ENCODE peak calls at places on chromosomes 1 and 21, in five cellular contexts. W, A, R, S and T are unnamed samples.

GRCh38 chr1:224524679-224525078 is 90.1 kb upstream of the WDR26 start:
- DNase-seq in A (no peak), W (no peak), S (no peak), R (no peak), T (peak)

GRCh38 chr1:1069711-1070676 is 4.1 kb downstream of the RNF223 start:
- DNase-seq in S (peak), A (no peak), R (no peak), W (no peak), T (no peak)

GRCh38 chr1:202068596-202068995 is 54.1 kb upstream of the GPR37L1 start:
- DNase-seq in S (no peak), R (no peak), A (no peak), W (no peak), T (no peak)

GRCh38 chr1:39488801-39489566 is 2.5 kb upstream of the BMP8A start:
- DNase-seq in W (no peak), A (no peak), R (no peak), S (no peak), T (no peak)

GRCh38 chr1:152458384-152459185 is 44.5 kb upstream of the CRNN start:
- DNase-seq in W (peak), S (no peak), A (peak), R (peak), T (peak)

GRCh38 chr21:15706686-15707085 is 23.1 kb upstream of the USP25 start:
- DNase-seq in R (no peak), S (no peak), W (no peak), A (peak), T (peak)

GRCh38 chr1:145892486-145893087 is 6.9 kb upstream of the ANKRD35 start:
- DNase-seq in W (no peak), R (no peak), S (no peak), A (peak), T (peak)

GRCh38 chr1:25889470-25889869 is 14.0 kb upstream of the PAQR7 start:
- DNase-seq in W (no peak), S (peak), R (no peak), A (no peak), T (peak)

GRCh38 chr1:94332952-94333351 is 85.2 kb upstream of the ABCD3 start:
- DNase-seq in A (no peak), W (no peak), R (no peak), S (no peak), T (peak)

GRCh38 chr1:198776602-198777029 is 137.8 kb downstream of the PTPRC start:
- DNase-seq in A (no peak), R (no peak), W (peak), S (no peak), T (peak)

GRCh38 chr1:38131024-38131585 is 84.5 kb upstream of the POU3F1 start:
- DNase-seq in W (no peak), R (no peak), A (no peak), S (no peak), T (peak)

GRCh38 chr1:6969106-6969505 is 183.9 kb downstream of the CAMTA1 start:
- DNase-seq in A (no peak), W (no peak), S (no peak), R (no peak), T (peak)

GRCh38 chr21:42164064-42164789 is 54.7 kb upstream of the ABCG1 start:
- DNase-seq in W (peak), A (peak), S (peak), R (peak), T (no peak)

GRCh38 chr1:182707116-182707515 is 22.7 kb upstream of the RGS8 start:
- DNase-seq in S (no peak), A (peak), R (no peak), W (peak), T (no peak)

GRCh38 chr1:32651461-32652073 is 559 bp downstream of the RBBP4 start:
- DNase-seq in W (no peak), A (no peak), S (no peak), R (no peak), T (no peak)

GRCh38 chr1:172533511-172534116 is 664 bp downstream of the SUCO start:
- DNase-seq in S (peak), A (peak), R (peak), W (no peak), T (peak)

GRCh38 chr1:108610073-108610472 is 50.2 kb downstream of the EEIG2 start:
- DNase-seq in R (no peak), A (no peak), W (no peak), S (no peak), T (no peak)

GRCh38 chr1:47992720-47993119 is 4.5 kb downstream of the TRABD2B start:
- DNase-seq in W (peak), R (no peak), S (no peak), A (no peak), T (peak)

GRCh38 chr1:198158766-198159589 is 2.2 kb downstream of the NEK7 start:
- DNase-seq in W (peak), A (peak), R (peak), S (peak), T (peak)

GRCh38 chr1:33972676-33973395 is 109.0 kb downstream of the HMGB4 start:
- DNase-seq in S (no peak), A (no peak), W (peak), R (no peak), T (peak)

GRCh38 chr1:27133990-27134389 is 20.9 kb downstream of the SLC9A1 start:
- DNase-seq in S (no peak), R (no peak), W (no peak), A (no peak), T (no peak)

GRCh38 chr1:29824478-29825273 is 588.4 kb downstream of the PTPRU start:
- DNase-seq in R (no peak), S (no peak), A (peak), W (no peak), T (no peak)

GRCh38 chr1:173669491-173669941 is at the start of gene ANKRD45:
- DNase-seq in R (peak), W (peak), S (peak), A (no peak), T (peak)

GRCh38 chr21:45405271-45405818 is 380 bp downstream of the COL18A1 start:
- DNase-seq in A (no peak), R (peak), W (peak), S (peak), T (peak)

GRCh38 chr21:45766055-45766454 is 122.5 kb downstream of the PCBP3 start:
- DNase-seq in W (no peak), A (no peak), R (no peak), S (no peak), T (no peak)

GRCh38 chr1:201019321-201019977 is 4.1 kb downstream of the KIF21B start:
- DNase-seq in S (peak), A (peak), W (peak), R (no peak), T (peak)

GRCh38 chr1:240909701-240910457 is 297.9 kb upstream of the GREM2 start:
- DNase-seq in S (no peak), A (no peak), W (no peak), R (no peak), T (no peak)

GRCh38 chr1:84352298-84353106 is 45.8 kb upstream of the DNASE2B start:
- DNase-seq in S (no peak), R (no peak), W (no peak), A (no peak), T (peak)

DNA sequence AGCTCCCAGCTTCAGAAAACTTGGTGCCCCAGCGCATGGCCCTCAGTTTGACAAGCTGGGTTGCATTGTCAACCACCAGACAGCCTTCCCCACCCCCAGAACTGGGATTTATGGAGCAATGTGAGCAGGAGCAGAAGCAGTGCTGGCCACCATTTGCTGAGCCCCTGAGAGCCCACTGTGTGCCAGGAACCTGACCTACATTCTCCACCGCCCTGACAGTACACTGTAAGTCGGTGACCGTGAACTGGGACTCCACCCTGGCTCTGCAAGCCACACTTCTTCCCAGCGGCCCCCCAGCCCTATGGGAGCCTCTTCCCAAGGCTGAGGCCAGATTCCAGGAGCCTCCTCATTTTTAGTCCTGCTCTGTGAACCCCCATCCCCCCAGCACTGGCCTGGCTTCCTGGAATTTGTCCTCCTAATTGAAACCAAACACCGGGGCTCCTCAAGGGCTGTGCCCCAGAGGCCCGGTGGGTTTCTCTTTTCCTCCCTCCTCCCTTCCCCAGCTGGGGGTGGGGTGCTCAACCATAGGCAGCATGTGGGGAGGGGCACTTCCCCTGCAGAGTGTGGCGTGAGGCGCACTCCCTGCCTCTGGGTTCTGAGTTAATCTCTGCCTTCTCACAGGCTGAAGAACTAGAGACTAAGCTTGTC is 67.7 kb upstream of the ACOT11 start:
- DNase-seq in W (no peak), S (no peak), A (no peak), R (no peak), T (no peak)
- H3K4me3 ChIP-seq in W (no peak), S (no peak), A (no peak), R (no peak), T (no peak)

GRCh38 chr1:164774413-164774812 is 215.4 kb downstream of the PBX1 start:
- DNase-seq in A (no peak), W (no peak), R (no peak), S (no peak), T (peak)
- TF ChIP-seq CTCF in A (no peak), W (no peak), R (no peak), S (no peak), T (peak)

GRCh38 chr1:91768120-91768519 is 117.8 kb downstream of the TGFBR3 start:
- DNase-seq in W (no peak), A (no peak), R (no peak), S (no peak), T (no peak)

GRCh38 chr1:91771717-91772116 is 114.2 kb downstream of the TGFBR3 start:
- DNase-seq in W (no peak), R (no peak), S (no peak), A (no peak), T (no peak)

GRCh38 chr1:91768786-91769697 is 116.9 kb downstream of the TGFBR3 start:
- DNase-seq in W (no peak), S (no peak), A (no peak), R (no peak), T (peak)

GRCh38 chr1:91769698-91770232 is 116.2 kb downstream of the TGFBR3 start:
- DNase-seq in R (no peak), W (no peak), S (no peak), A (no peak), T (no peak)

GRCh38 chr1:91770675-91771074 is 115.3 kb downstream of the TGFBR3 start:
- DNase-seq in W (no peak), A (no peak), R (no peak), S (no peak), T (no peak)
- H3K4me3 ChIP-seq in W (no peak), A (no peak), R (no peak), S (no peak), T (no peak)

DNA sequence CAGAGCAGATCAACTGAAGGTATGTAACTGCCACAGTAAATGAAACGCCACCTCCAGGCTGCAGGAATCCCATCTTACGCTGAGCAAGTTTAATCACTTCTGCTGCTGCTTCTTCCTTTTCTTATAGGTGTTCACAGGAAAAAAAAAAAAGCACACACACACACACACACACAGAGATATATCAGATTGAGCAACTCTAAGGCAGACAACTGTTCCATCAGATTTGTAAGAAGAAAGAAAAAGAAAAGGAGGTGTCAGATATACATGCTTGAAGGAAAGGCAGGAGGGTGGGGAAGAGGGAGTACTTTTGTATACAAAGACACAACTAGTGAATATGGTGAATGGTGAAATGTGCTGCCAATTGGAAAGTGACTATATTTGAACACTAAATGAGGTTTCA is 28.6 kb downstream of the DSTYK start:
- DNase-seq in S (no peak), A (no peak), W (no peak), R (no peak), T (no peak)
- TF ChIP-seq CTCF in S (no peak), A (no peak), W (no peak), R (no peak), T (no peak)

GRCh38 chr1:111141803-111142202 is 1.8 kb downstream of the CEPT1 start:
- DNase-seq in W (no peak), R (no peak), A (no peak), S (no peak), T (no peak)
- H3K4me3 ChIP-seq in W (peak), R (no peak), A (no peak), S (no peak), T (no peak)

GRCh38 chr1:101280049-101280448 is 43.2 kb downstream of the S1PR1 start:
- DNase-seq in W (no peak), A (no peak), S (no peak), R (no peak), T (no peak)

GRCh38 chr1:101275672-101276071 is 38.9 kb downstream of the S1PR1 start:
- DNase-seq in A (no peak), S (no peak), W (no peak), R (no peak), T (no peak)

GRCh38 chr1:101278845-101279244 is 42.0 kb downstream of the S1PR1 start:
- DNase-seq in S (no peak), A (no peak), R (no peak), W (no peak), T (no peak)

GRCh38 chr1:101278238-101278637 is 41.4 kb downstream of the S1PR1 start:
- DNase-seq in R (no peak), S (no peak), W (no peak), A (no peak), T (no peak)

DNA sequence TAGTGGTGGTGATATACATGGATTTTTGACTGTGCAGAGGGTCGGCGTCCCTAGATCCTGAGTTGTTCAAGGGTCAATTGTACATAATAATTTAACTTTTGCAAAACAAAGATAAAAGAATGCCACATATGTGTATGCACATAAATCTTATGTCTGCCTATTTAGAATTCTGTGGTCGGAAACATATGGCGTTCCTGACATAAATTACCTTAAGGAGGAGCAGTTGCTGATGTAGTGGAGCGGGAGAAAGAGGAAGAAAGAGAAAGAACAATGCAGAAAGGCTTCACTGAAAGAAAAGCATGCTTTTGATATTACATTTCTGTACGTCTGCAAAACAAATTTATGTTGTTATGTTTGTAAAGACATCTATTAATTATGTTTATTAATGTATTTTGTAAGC is 40.0 kb downstream of the S1PR1 start:
- DNase-seq in S (no peak), A (no peak), W (no peak), R (no peak), T (no peak)
- TF ChIP-seq CTCF in S (no peak), A (no peak), W (no peak), R (no peak), T (no peak)

GRCh38 chr1:207872655-207873054 is 38.3 kb downstream of the CD34 start:
- DNase-seq in R (no peak), A (peak), W (no peak), S (no peak), T (no peak)
- H3K4me3 ChIP-seq in R (no peak), A (no peak), W (no peak), S (no peak), T (no peak)

GRCh38 chr1:51088474-51088873 is 13.6 kb upstream of the C1orf185 start:
- DNase-seq in S (no peak), A (no peak), W (no peak), R (no peak), T (peak)
- TF ChIP-seq CTCF in S (no peak), A (no peak), W (no peak), R (no peak), T (peak)